ENCODE peak calls at places on chromosomes 4 and X, in six cellular contexts. D is HepG2, W is GM12878, C is K562, H is H1, Z is GM12892. U is an unnamed sample.

GRCh38 chrX:108001218-108001814 is 19.1 kb upstream of the TEX13B start:
- DNase-seq in D (peak; percentile 11), W (no peak), C (peak; percentile 13), H (no peak), Z (no peak), U (no peak)

GRCh38 chr4:130574215-130574614 is 1478.3 kb downstream of the C4orf33 start:
- DNase-seq in D (no peak), W (no peak), C (no peak), H (no peak), Z (no peak), U (no peak)

GRCh38 chrX:66731398-66731797 is 92.5 kb upstream of the EDA2R start:
- DNase-seq in D (peak; percentile 12), W (peak; percentile 3), C (peak; percentile 9), H (no peak), Z (no peak), U (no peak)

GRCh38 chr4:73843369-73843768 is 6.9 kb downstream of the CXCL6 start:
- DNase-seq in D (no peak), W (no peak), C (no peak), H (no peak), Z (no peak), U (no peak)

GRCh38 chrX:39757971-39758370 is 339.8 kb downstream of the BCOR start:
- DNase-seq in D (no peak), W (no peak), C (no peak), H (no peak), Z (no peak), U (no peak)

GRCh38 chr4:8868321-8869001 is 3.2 kb downstream of the HMX1 start:
- DNase-seq in D (no peak), W (no peak), C (no peak), H (no peak), Z (no peak), U (no peak)

GRCh38 chr4:84531689-84532088 is 32.6 kb upstream of the NKX6-1 start:
- DNase-seq in D (no peak), W (no peak), C (no peak), H (no peak), Z (no peak), U (no peak)

GRCh38 chrX:88284844-88285243 is 462.2 kb upstream of the CPXCR1 start:
- DNase-seq in D (peak; percentile 0), W (no peak), C (no peak), H (no peak), Z (no peak), U (no peak)

GRCh38 chrX:132375941-132376340 is 112.9 kb downstream of the MBNL3 start:
- DNase-seq in D (no peak), W (no peak), C (no peak), H (no peak), Z (no peak), U (no peak)

GRCh38 chr4:81523672-81524436 is 52.1 kb upstream of the RASGEF1B start:
- DNase-seq in D (no peak), W (no peak), C (no peak), H (no peak), Z (no peak), U (peak; percentile 1)

GRCh38 chrX:64842492-64842891 is 133.8 kb downstream of the ZC4H2 start:
- DNase-seq in D (no peak), W (no peak), C (no peak), H (no peak), Z (no peak), U (no peak)

GRCh38 chr4:128810871-128811570 is 1.5 kb downstream of the JADE1 start:
- DNase-seq in D (peak; percentile 88), W (no peak), C (peak; percentile 82), H (peak; percentile 98), Z (peak; percentile 48), U (peak; percentile 53)

GRCh38 chr4:1177274-1178141 is 5.1 kb upstream of the SPON2 start:
- DNase-seq in D (peak; percentile 38), W (no peak), C (no peak), H (no peak), Z (no peak), U (no peak)

GRCh38 chr4:83358410-83358809 is 23.8 kb upstream of the HPSE start:
- DNase-seq in D (peak; percentile 34), W (no peak), C (no peak), H (no peak), Z (no peak), U (no peak)

GRCh38 chr4:114600066-114600552 is 1.5 kb downstream of the UGT8 start:
- DNase-seq in D (no peak), W (no peak), C (no peak), H (no peak), Z (no peak), U (no peak)

GRCh38 chr4:82868572-82868971 is 22.4 kb downstream of the SEC31A start:
- DNase-seq in D (no peak), W (no peak), C (no peak), H (no peak), Z (no peak), U (no peak)

GRCh38 chr4:78667764-78668163 is 108.4 kb upstream of the BMP2K start:
- DNase-seq in D (no peak), W (peak; percentile 69), C (no peak), H (no peak), Z (no peak), U (no peak)

GRCh38 chr4:44927361-44928061 is 201.2 kb upstream of the GNPDA2 start:
- DNase-seq in D (peak; percentile 23), W (no peak), C (peak; percentile 7), H (no peak), Z (no peak), U (no peak)

GRCh38 chr4:109574931-109575804 is 15.1 kb downstream of the MCUB start:
- DNase-seq in D (no peak), W (no peak), C (peak; percentile 6), H (no peak), Z (no peak), U (no peak)

GRCh38 chrX:118255921-118256320 is 90.0 kb upstream of the WDR44 start:
- DNase-seq in D (no peak), W (no peak), C (no peak), H (no peak), Z (no peak), U (no peak)

GRCh38 chrX:14832591-14832990 is 40.3 kb downstream of the FANCB start:
- DNase-seq in D (no peak), W (no peak), C (no peak), H (no peak), Z (no peak), U (no peak)

GRCh38 chr4:15649914-15650545 is 5.1 kb downstream of the FBXL5 start:
- DNase-seq in D (peak; percentile 59), W (peak; percentile 45), C (peak; percentile 69), H (no peak), Z (no peak), U (no peak)

GRCh38 chrX:13022926-13023325 is 21.5 kb downstream of the FAM9C start:
- DNase-seq in D (no peak), W (no peak), C (no peak), H (no peak), Z (no peak), U (peak; percentile 16)

GRCh38 chr4:19319607-19320006 is 932.1 kb upstream of the SLIT2 start:
- DNase-seq in D (no peak), W (no peak), C (no peak), H (no peak), Z (no peak), U (no peak)

GRCh38 chrX:11791090-11791489 is 33.1 kb downstream of the MSL3 start:
- DNase-seq in D (no peak), W (no peak), C (no peak), H (no peak), Z (no peak), U (no peak)

GRCh38 chr4:76806757-76807156 is 91.2 kb downstream of the SOWAHB start:
- DNase-seq in D (no peak), W (no peak), C (no peak), H (no peak), Z (no peak), U (no peak)

GRCh38 chr4:76804060-76804459 is 93.9 kb downstream of the SOWAHB start:
- DNase-seq in D (no peak), W (no peak), C (no peak), H (no peak), Z (no peak), U (no peak)

GRCh38 chr4:76803522-76803921 is 94.4 kb downstream of the SOWAHB start:
- DNase-seq in D (no peak), W (no peak), C (peak; percentile 58), H (no peak), Z (no peak), U (no peak)

GRCh38 chr4:76809594-76810305 is 88.2 kb downstream of the SOWAHB start:
- DNase-seq in D (peak; percentile 70), W (no peak), C (no peak), H (no peak), Z (no peak), U (no peak)

DNA sequence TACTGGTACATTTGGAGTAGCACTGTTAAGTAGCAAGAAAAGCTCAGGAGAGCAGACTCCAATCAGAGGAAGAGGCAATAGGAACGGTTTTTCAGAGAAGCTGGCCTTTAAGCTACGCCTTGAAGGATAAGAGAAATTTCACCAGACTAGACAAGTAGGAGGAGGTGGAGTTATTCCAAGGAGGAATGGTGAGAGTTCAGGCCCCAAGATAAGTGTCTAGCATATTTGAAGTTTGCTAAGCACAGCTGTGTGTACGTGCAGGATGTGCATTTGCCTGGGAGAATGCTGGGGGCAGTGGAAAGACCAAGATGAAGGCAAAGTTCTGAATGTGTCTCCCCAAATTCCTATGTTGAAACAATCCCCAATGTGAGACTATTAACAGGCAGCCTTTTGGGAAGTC is 91.6 kb downstream of the SOWAHB start:
- DNase-seq in D (no peak), W (no peak), C (no peak), H (no peak), Z (no peak), U (no peak)
- TF ChIP-seq TAF1 in D (no peak), W (no peak), C (no peak), H (no peak), Z (no peak), U (no peak)

DNA sequence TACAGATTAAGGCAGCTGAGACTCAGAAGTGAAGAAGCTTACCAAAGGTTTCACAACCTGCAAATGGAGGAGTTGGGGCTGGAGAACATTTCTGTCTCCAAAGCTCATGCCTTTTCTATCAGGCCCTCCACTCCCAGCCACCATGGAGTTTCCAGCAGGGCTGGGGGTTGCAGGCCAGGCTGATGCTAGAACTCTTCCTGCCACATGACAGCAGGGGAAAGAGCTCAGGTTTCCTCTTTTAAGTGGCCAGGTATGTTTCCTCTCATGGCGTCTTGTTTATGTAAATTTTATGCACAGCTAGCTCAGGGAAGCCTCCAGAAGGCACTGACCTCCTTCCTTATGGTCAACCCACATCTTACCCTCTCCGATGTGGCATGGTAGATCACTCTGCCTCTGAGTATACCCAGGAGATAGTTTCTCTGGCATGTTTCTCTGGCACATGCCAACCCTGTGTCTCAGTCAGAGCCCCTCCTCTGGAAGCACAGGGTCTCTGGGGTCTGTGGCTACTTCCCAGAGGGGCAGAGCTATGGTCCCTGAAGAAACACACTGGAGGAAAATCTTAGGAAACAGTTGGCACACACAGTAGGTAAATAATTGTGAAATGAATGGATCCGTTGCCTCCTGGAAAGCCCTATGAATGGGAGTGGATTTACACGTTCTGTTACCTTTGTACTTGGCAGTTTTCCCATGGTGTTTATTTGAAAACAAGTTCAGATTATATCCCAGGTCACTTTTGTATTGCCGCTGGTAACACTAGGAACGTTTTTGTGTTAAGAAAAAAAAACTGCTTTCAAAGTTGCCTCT is 28.9 kb downstream of the PDK3 start:
- DNase-seq in D (peak; percentile 38), W (no peak), C (no peak), H (no peak), Z (no peak), U (no peak)
- TF ChIP-seq POLR2AphosphoS5 in D (no peak), W (no peak), C (no peak), H (no peak), Z (no peak), U (no peak)

GRCh38 chr4:71189471-71189870 is 149.3 kb upstream of the SLC4A4 start:
- DNase-seq in D (no peak), W (no peak), C (no peak), H (no peak), Z (no peak), U (no peak)
- TF ChIP-seq POLR2A in D (no peak), W (no peak), C (no peak), H (no peak), Z (no peak), U (no peak)

GRCh38 chr4:103415801-103416200 is 217.7 kb upstream of the CENPE start:
- DNase-seq in D (no peak), W (no peak), C (no peak), H (no peak), Z (no peak), U (no peak)
- TF ChIP-seq TAF1 in D (no peak), W (no peak), C (no peak), H (no peak), Z (no peak), U (no peak)